ENCODE peak calls at places on chromosomes 7 and 10, in five cellular contexts. One of them, this sample, is unnamed.

GRCh38 chr10:44955408-44956070 is 4.1 kb upstream of the RASSF4 start:
- DNase-seq in fibroblast of lung: no peak
- DNase-seq in stimulated activated CD4-positive, alpha-beta T cell treated with anti-CD3 and anti-CD28 coated beads, Interleukin-2, amount 100 ng/mL, for 48 hours: no peak
- DNase-seq in DMS 273 treated with DMSO at 0.1 percent for 48 hours: peak
- DNase-seq in NCI-H748 treated with DMSO at 0.1 percent for 48 hours: no peak
- DNase-seq in this sample: no peak

GRCh38 chr10:110850990-110851389 is 20.7 kb upstream of the PDCD4 start:
- DNase-seq in NCI-H748 treated with DMSO at 0.1 percent for 48 hours: no peak
- DNase-seq in fibroblast of lung: peak
- DNase-seq in DMS 273 treated with DMSO at 0.1 percent for 48 hours: no peak
- DNase-seq in stimulated activated CD4-positive, alpha-beta T cell treated with anti-CD3 and anti-CD28 coated beads, Interleukin-2, amount 100 ng/mL, for 48 hours: no peak
- DNase-seq in this sample: no peak

GRCh38 chr7:145732521-145732920 is 384.1 kb upstream of the CNTNAP2 start:
- DNase-seq in NCI-H748 treated with DMSO at 0.1 percent for 48 hours: no peak
- DNase-seq in DMS 273 treated with DMSO at 0.1 percent for 48 hours: no peak
- DNase-seq in stimulated activated CD4-positive, alpha-beta T cell treated with anti-CD3 and anti-CD28 coated beads, Interleukin-2, amount 100 ng/mL, for 48 hours: no peak
- DNase-seq in fibroblast of lung: no peak
- DNase-seq in this sample: peak

GRCh38 chr7:88922944-88923343 is 127.4 kb upstream of the TEX47 start:
- DNase-seq in DMS 273 treated with DMSO at 0.1 percent for 48 hours: no peak
- DNase-seq in fibroblast of lung: no peak
- DNase-seq in NCI-H748 treated with DMSO at 0.1 percent for 48 hours: no peak
- DNase-seq in stimulated activated CD4-positive, alpha-beta T cell treated with anti-CD3 and anti-CD28 coated beads, Interleukin-2, amount 100 ng/mL, for 48 hours: no peak
- DNase-seq in this sample: no peak

GRCh38 chr10:101062231-101063161 is 707 bp downstream of the KAZALD1 start:
- DNase-seq in NCI-H748 treated with DMSO at 0.1 percent for 48 hours: peak
- DNase-seq in fibroblast of lung: peak
- DNase-seq in stimulated activated CD4-positive, alpha-beta T cell treated with anti-CD3 and anti-CD28 coated beads, Interleukin-2, amount 100 ng/mL, for 48 hours: peak
- DNase-seq in DMS 273 treated with DMSO at 0.1 percent for 48 hours: no peak
- DNase-seq in this sample: no peak

GRCh38 chr7:152615052-152615741 is 60.7 kb downstream of the XRCC2 start:
- DNase-seq in fibroblast of lung: no peak
- DNase-seq in stimulated activated CD4-positive, alpha-beta T cell treated with anti-CD3 and anti-CD28 coated beads, Interleukin-2, amount 100 ng/mL, for 48 hours: no peak
- DNase-seq in NCI-H748 treated with DMSO at 0.1 percent for 48 hours: peak
- DNase-seq in DMS 273 treated with DMSO at 0.1 percent for 48 hours: no peak
- DNase-seq in this sample: no peak

GRCh38 chr7:100802951-100803350 is 24.4 kb downstream of the EPHB4 start:
- DNase-seq in NCI-H748 treated with DMSO at 0.1 percent for 48 hours: no peak
- DNase-seq in stimulated activated CD4-positive, alpha-beta T cell treated with anti-CD3 and anti-CD28 coated beads, Interleukin-2, amount 100 ng/mL, for 48 hours: no peak
- DNase-seq in fibroblast of lung: no peak
- DNase-seq in DMS 273 treated with DMSO at 0.1 percent for 48 hours: no peak
- DNase-seq in this sample: no peak

GRCh38 chr10:70622981-70623844 is 20.7 kb upstream of the PRF1 start:
- DNase-seq in NCI-H748 treated with DMSO at 0.1 percent for 48 hours: no peak
- DNase-seq in stimulated activated CD4-positive, alpha-beta T cell treated with anti-CD3 and anti-CD28 coated beads, Interleukin-2, amount 100 ng/mL, for 48 hours: no peak
- DNase-seq in DMS 273 treated with DMSO at 0.1 percent for 48 hours: no peak
- DNase-seq in fibroblast of lung: peak
- DNase-seq in this sample: no peak

GRCh38 chr10:88819290-88819689 is 16.8 kb downstream of the LIPM start:
- DNase-seq in DMS 273 treated with DMSO at 0.1 percent for 48 hours: no peak
- DNase-seq in fibroblast of lung: peak
- DNase-seq in stimulated activated CD4-positive, alpha-beta T cell treated with anti-CD3 and anti-CD28 coated beads, Interleukin-2, amount 100 ng/mL, for 48 hours: no peak
- DNase-seq in NCI-H748 treated with DMSO at 0.1 percent for 48 hours: no peak
- DNase-seq in this sample: no peak

GRCh38 chr7:112266595-112267270 is 60.2 kb downstream of the ZNF277 start:
- DNase-seq in fibroblast of lung: peak
- DNase-seq in stimulated activated CD4-positive, alpha-beta T cell treated with anti-CD3 and anti-CD28 coated beads, Interleukin-2, amount 100 ng/mL, for 48 hours: no peak
- DNase-seq in NCI-H748 treated with DMSO at 0.1 percent for 48 hours: no peak
- DNase-seq in DMS 273 treated with DMSO at 0.1 percent for 48 hours: no peak
- DNase-seq in this sample: no peak

GRCh38 chr7:129146237-129146979 is 1.9 kb downstream of the TSPAN33 start:
- DNase-seq in fibroblast of lung: no peak
- DNase-seq in NCI-H748 treated with DMSO at 0.1 percent for 48 hours: no peak
- DNase-seq in stimulated activated CD4-positive, alpha-beta T cell treated with anti-CD3 and anti-CD28 coated beads, Interleukin-2, amount 100 ng/mL, for 48 hours: no peak
- DNase-seq in DMS 273 treated with DMSO at 0.1 percent for 48 hours: no peak
- DNase-seq in this sample: no peak

GRCh38 chr7:102103027-102103372 is 183.7 kb upstream of the SH2B2 start:
- DNase-seq in fibroblast of lung: no peak
- DNase-seq in NCI-H748 treated with DMSO at 0.1 percent for 48 hours: no peak
- DNase-seq in stimulated activated CD4-positive, alpha-beta T cell treated with anti-CD3 and anti-CD28 coated beads, Interleukin-2, amount 100 ng/mL, for 48 hours: no peak
- DNase-seq in DMS 273 treated with DMSO at 0.1 percent for 48 hours: no peak
- DNase-seq in this sample: no peak

GRCh38 chr7:139476139-139476538 is 7.3 kb downstream of the KLRG2 start:
- DNase-seq in fibroblast of lung: no peak
- DNase-seq in DMS 273 treated with DMSO at 0.1 percent for 48 hours: no peak
- DNase-seq in stimulated activated CD4-positive, alpha-beta T cell treated with anti-CD3 and anti-CD28 coated beads, Interleukin-2, amount 100 ng/mL, for 48 hours: no peak
- DNase-seq in NCI-H748 treated with DMSO at 0.1 percent for 48 hours: no peak
- DNase-seq in this sample: no peak

GRCh38 chr7:92830532-92831110 is 5.8 kb downstream of the CDK6 start:
- DNase-seq in stimulated activated CD4-positive, alpha-beta T cell treated with anti-CD3 and anti-CD28 coated beads, Interleukin-2, amount 100 ng/mL, for 48 hours: no peak
- DNase-seq in fibroblast of lung: peak
- DNase-seq in NCI-H748 treated with DMSO at 0.1 percent for 48 hours: no peak
- DNase-seq in DMS 273 treated with DMSO at 0.1 percent for 48 hours: no peak
- DNase-seq in this sample: no peak

GRCh38 chr10:51300617-51301350 is 226.5 kb downstream of the PRKG1 start:
- DNase-seq in NCI-H748 treated with DMSO at 0.1 percent for 48 hours: no peak
- DNase-seq in stimulated activated CD4-positive, alpha-beta T cell treated with anti-CD3 and anti-CD28 coated beads, Interleukin-2, amount 100 ng/mL, for 48 hours: no peak
- DNase-seq in fibroblast of lung: no peak
- DNase-seq in DMS 273 treated with DMSO at 0.1 percent for 48 hours: peak
- DNase-seq in this sample: no peak

GRCh38 chr10:131077031-131077430 is 234.5 kb downstream of the TCERG1L start:
- DNase-seq in fibroblast of lung: no peak
- DNase-seq in DMS 273 treated with DMSO at 0.1 percent for 48 hours: no peak
- DNase-seq in stimulated activated CD4-positive, alpha-beta T cell treated with anti-CD3 and anti-CD28 coated beads, Interleukin-2, amount 100 ng/mL, for 48 hours: no peak
- DNase-seq in NCI-H748 treated with DMSO at 0.1 percent for 48 hours: no peak
- DNase-seq in this sample: no peak

GRCh38 chr7:140525741-140526140 is 46.4 kb upstream of the MKRN1 start:
- DNase-seq in fibroblast of lung: peak
- DNase-seq in DMS 273 treated with DMSO at 0.1 percent for 48 hours: no peak
- DNase-seq in NCI-H748 treated with DMSO at 0.1 percent for 48 hours: no peak
- DNase-seq in stimulated activated CD4-positive, alpha-beta T cell treated with anti-CD3 and anti-CD28 coated beads, Interleukin-2, amount 100 ng/mL, for 48 hours: peak
- DNase-seq in this sample: no peak

GRCh38 chr7:156282816-156283215 is 357.8 kb upstream of the RNF32 start:
- DNase-seq in DMS 273 treated with DMSO at 0.1 percent for 48 hours: no peak
- DNase-seq in stimulated activated CD4-positive, alpha-beta T cell treated with anti-CD3 and anti-CD28 coated beads, Interleukin-2, amount 100 ng/mL, for 48 hours: no peak
- DNase-seq in NCI-H748 treated with DMSO at 0.1 percent for 48 hours: no peak
- DNase-seq in fibroblast of lung: no peak
- DNase-seq in this sample: no peak

GRCh38 chr7:51482976-51483375 is 166.4 kb upstream of the COBL start:
- DNase-seq in fibroblast of lung: no peak
- DNase-seq in stimulated activated CD4-positive, alpha-beta T cell treated with anti-CD3 and anti-CD28 coated beads, Interleukin-2, amount 100 ng/mL, for 48 hours: no peak
- DNase-seq in NCI-H748 treated with DMSO at 0.1 percent for 48 hours: no peak
- DNase-seq in DMS 273 treated with DMSO at 0.1 percent for 48 hours: no peak
- DNase-seq in this sample: peak

GRCh38 chr10:132808568-132809236 is 22.8 kb upstream of the NKX6-2 start:
- DNase-seq in stimulated activated CD4-positive, alpha-beta T cell treated with anti-CD3 and anti-CD28 coated beads, Interleukin-2, amount 100 ng/mL, for 48 hours: no peak
- DNase-seq in fibroblast of lung: no peak
- DNase-seq in DMS 273 treated with DMSO at 0.1 percent for 48 hours: no peak
- DNase-seq in NCI-H748 treated with DMSO at 0.1 percent for 48 hours: no peak
- DNase-seq in this sample: no peak

GRCh38 chr10:104026762-104027161 is 58.9 kb downstream of the COL17A1 start:
- DNase-seq in fibroblast of lung: no peak
- DNase-seq in DMS 273 treated with DMSO at 0.1 percent for 48 hours: no peak
- DNase-seq in NCI-H748 treated with DMSO at 0.1 percent for 48 hours: no peak
- DNase-seq in stimulated activated CD4-positive, alpha-beta T cell treated with anti-CD3 and anti-CD28 coated beads, Interleukin-2, amount 100 ng/mL, for 48 hours: no peak
- DNase-seq in this sample: no peak

This sample was measured in NT2/D1.